ENCODE peak calls at places on chromosomes 4 and X, in eight cellular contexts. A is WTC11, S is T-helper 1 cell, L is HT1080, N is left kidney, F is dermis microvascular lymphatic vessel endothelial cell, H is cardiac fibroblast, G is ascending aorta. Q is an unnamed sample.

GRCh38 chr4:108854781-108855180 is 91.9 kb upstream of the ETNPPL start:
- DNase-seq in H (no peak), L (no peak), S (no peak), A (no peak), F (no peak), N (no peak), G (no peak), Q (no peak)

GRCh38 chr4:161554372-161554990 is 609.3 kb downstream of the FSTL5 start:
- DNase-seq in A (no peak), F (peak), L (peak), N (peak), S (no peak), G (no peak), H (no peak), Q (peak)

GRCh38 chr4:153159728-153160221 is 44.5 kb upstream of the TRIM2 start:
- DNase-seq in S (no peak), L (peak), N (no peak), A (no peak), H (peak), F (peak), G (no peak), Q (peak)

GRCh38 chr4:74671074-74671698 is 123.1 kb downstream of the BTC start:
- DNase-seq in G (no peak), N (peak), S (no peak), L (peak), A (peak), H (peak), F (peak), Q (peak)

GRCh38 chr4:88106205-88106604 is 52.2 kb downstream of the ABCG2 start:
- DNase-seq in F (peak), N (no peak), L (peak), H (no peak), A (no peak), S (no peak), G (no peak), Q (peak)

GRCh38 chrX:371907-372306 is 14.8 kb downstream of the PPP2R3B start:
- DNase-seq in S (no peak), A (no peak), L (no peak), H (no peak), G (no peak), N (peak), F (no peak), Q (no peak)

GRCh38 chr4:31651541-31651940 is 931.4 kb downstream of the PCDH7 start:
- DNase-seq in G (no peak), N (no peak), F (no peak), A (no peak), S (no peak), H (no peak), L (no peak), Q (no peak)

GRCh38 chrX:9291666-9292065 is 173.2 kb upstream of the TBL1X start:
- DNase-seq in G (no peak), A (peak), S (no peak), L (no peak), H (no peak), F (no peak), N (peak), Q (no peak)

GRCh38 chrX:42976729-42977366 is 198.9 kb upstream of the PPP1R2C start:
- DNase-seq in A (no peak), S (no peak), L (no peak), N (no peak), F (peak), H (no peak), G (no peak), Q (no peak)